ENCODE peak calls at places on chromosomes 3 and 15, in four cellular contexts. T is A549, E is smooth muscle cell of the brain vasculature, H is astrocyte of the spinal cord. I is an unnamed sample.
A peak's percentile ranks its signal among the peaks of the same experiment; 100 is the strongest.

GRCh38 chr3:146625117-146625775 is 20.1 kb upstream of the PLSCR5 start:
- DNase-seq in T (peak; percentile 2), E (no peak), H (peak; percentile 31), I (no peak)

GRCh38 chr3:155391583-155391982 is 98.1 kb upstream of the STRIT1 start:
- DNase-seq in T (peak; percentile 20), E (no peak), H (peak; percentile 62), I (peak; percentile 91)

GRCh38 chr3:31882431-31882830 is 98.6 kb downstream of the OSBPL10 start:
- DNase-seq in T (peak; percentile 16), E (no peak), H (no peak), I (no peak)

GRCh38 chr3:194089357-194090177 is 46.4 kb upstream of the HES1 start:
- DNase-seq in T (peak; percentile 94), E (no peak), H (peak; percentile 99), I (peak; percentile 98)

GRCh38 chr15:66961407-66961884 is 104.0 kb upstream of the SMAD3 start:
- DNase-seq in T (no peak), E (no peak), H (peak; percentile 19), I (no peak)

GRCh38 chr15:100438570-100438969 is 90.2 kb downstream of the CERS3 start:
- DNase-seq in T (no peak), E (no peak), H (no peak), I (peak; percentile 35)

GRCh38 chr3:56322862-56323261 is 145.4 kb downstream of the ERC2 start:
- DNase-seq in T (no peak), E (no peak), H (no peak), I (no peak)

GRCh38 chr15:40008061-40008460 is 30.9 kb downstream of the SRP14 start:
- DNase-seq in T (no peak), E (no peak), H (peak; percentile 52), I (peak; percentile 42)

GRCh38 chr15:96340348-96340610 is 9.8 kb downstream of the NR2F2 start:
- DNase-seq in T (no peak), E (no peak), H (no peak), I (no peak)

GRCh38 chr3:52331091-52331490 is 15.0 kb downstream of the DNAH1 start:
- DNase-seq in T (no peak), E (no peak), H (no peak), I (no peak)

GRCh38 chr3:46406440-46406785 is 453 bp downstream of the CCR5AS start:
- DNase-seq in T (no peak), E (no peak), H (no peak), I (no peak)

GRCh38 chr15:69305204-69305931 is 6.7 kb downstream of the PAQR5 start:
- DNase-seq in T (peak; percentile 99), E (peak; percentile 65), H (peak; percentile 85), I (peak; percentile 60)

GRCh38 chr3:72520690-72521308 is 327.4 kb downstream of the SHQ1 start:
- DNase-seq in T (peak; percentile 27), E (no peak), H (peak; percentile 85), I (peak; percentile 47)

GRCh38 chr3:195587824-195588223 is 4.1 kb upstream of the APOD start:
- DNase-seq in T (no peak), E (no peak), H (no peak), I (no peak)

GRCh38 chr3:127829537-127829936 is 7.2 kb upstream of the MGLL start:
- DNase-seq in T (no peak), E (no peak), H (peak; percentile 5), I (no peak)

GRCh38 chr15:25731411-25731810 is 131.7 kb downstream of the ATP10A start:
- DNase-seq in T (no peak), E (no peak), H (no peak), I (peak; percentile 53)

GRCh38 chr3:39915027-39915426 is 105.6 kb downstream of the MYRIP start:
- DNase-seq in T (no peak), E (no peak), H (no peak), I (no peak)

I was measured in astrocyte of the hippocampus.